ENCODE peak calls at places on chromosomes 5 and 9, in eight cellular contexts. Z is heart left ventricle, T is Caco-2, D is tibial nerve, Q is AG10803, P is AG04450, U is cardiac muscle cell, J is H9. C is an unnamed sample.

GRCh38 chr9:13575558-13575957 is 296.1 kb upstream of the MPDZ start:
- DNase-seq in D (no peak), Z (peak; percentile 41), Q (no peak), U (no peak), T (no peak), J (no peak), P (no peak), C (no peak)

GRCh38 chr5:57539281-57539701 is 56.7 kb upstream of the ACTBL2 start:
- DNase-seq in T (no peak), U (no peak), P (peak; percentile 58), J (no peak), Z (no peak), D (no peak), Q (peak; percentile 80), C (no peak)

GRCh38 chr5:148290271-148291195 is 21.7 kb upstream of the SPINK7 start:
- DNase-seq in P (no peak), Z (no peak), U (peak; percentile 59), Q (peak; percentile 3), T (no peak), D (no peak), J (peak; percentile 53), C (no peak)

GRCh38 chr9:135512241-135512603 is 9.0 kb upstream of the LCN1 start:
- DNase-seq in D (no peak), J (peak; percentile 10), T (peak; percentile 7), P (no peak), Z (no peak), U (no peak), Q (no peak), C (no peak)

GRCh38 chr5:10353241-10354047 is at the start of gene MARCHF6:
- DNase-seq in Q (peak; percentile 88), T (peak; percentile 98), U (peak; percentile 98), Z (peak; percentile 95), D (peak; percentile 90), P (peak; percentile 66), J (peak; percentile 96), C (peak; percentile 95)

GRCh38 chr5:1086137-1086536 is 25.7 kb downstream of the SLC12A7 start:
- DNase-seq in Q (no peak), P (no peak), T (no peak), U (no peak), Z (no peak), J (no peak), D (no peak), C (no peak)

GRCh38 chr5:136040746-136041415 is 12.1 kb downstream of the TGFBI start:
- DNase-seq in Z (no peak), T (no peak), P (no peak), Q (no peak), J (no peak), U (no peak), D (no peak), C (no peak)

GRCh38 chr9:80874276-80874675 is 815.1 kb downstream of the TLE1 start:
- DNase-seq in Q (peak; percentile 62), T (no peak), Z (no peak), J (no peak), P (peak; percentile 41), U (no peak), D (no peak), C (no peak)

GRCh38 chr5:38650540-38651275 is 94.3 kb upstream of the LIFR start:
- DNase-seq in U (no peak), Q (no peak), J (peak; percentile 34), Z (no peak), P (no peak), D (no peak), T (no peak), C (no peak)

GRCh38 chr5:167511276-167511675 is 780.2 kb upstream of the WWC1 start:
- DNase-seq in U (no peak), P (no peak), J (peak; percentile 37), Z (no peak), T (no peak), Q (no peak), D (no peak), C (no peak)

GRCh38 chr5:157611571-157612067 is 36.0 kb upstream of the ADAM19 start:
- DNase-seq in T (no peak), J (no peak), U (peak; percentile 6), D (no peak), P (no peak), Q (no peak), Z (no peak), C (no peak)

GRCh38 chr9:126374366-126374781 is 47.7 kb downstream of the MVB12B start:
- DNase-seq in P (no peak), J (no peak), D (no peak), T (no peak), Z (no peak), U (peak; percentile 23), Q (no peak), C (no peak)

GRCh38 chr9:96566401-96567202 is 53.0 kb downstream of the CDC14B start:
- DNase-seq in T (peak; percentile 98), Q (peak; percentile 56), U (peak; percentile 81), D (peak; percentile 69), P (no peak), J (peak; percentile 89), Z (peak; percentile 77), C (peak; percentile 49)

GRCh38 chr9:35914307-35914807 is 5.1 kb downstream of the SPAAR start:
- DNase-seq in U (peak; percentile 86), P (no peak), Z (peak; percentile 93), J (peak; percentile 72), Q (peak; percentile 31), D (no peak), T (peak; percentile 86), C (peak; percentile 28)

GRCh38 chr9:76022317-76022716 is 131.8 kb downstream of the PCSK5 start:
- DNase-seq in T (no peak), U (no peak), Z (no peak), J (no peak), D (no peak), P (no peak), Q (no peak), C (no peak)

GRCh38 chr9:126802343-126803059 is 2.3 kb upstream of the ZBTB43 start:
- DNase-seq in J (no peak), D (no peak), T (no peak), P (no peak), Z (no peak), U (no peak), Q (no peak), C (no peak)

GRCh38 chr9:22529426-22530199 is 83.0 kb downstream of the DMRTA1 start:
- DNase-seq in P (no peak), Q (no peak), D (no peak), U (no peak), Z (no peak), J (no peak), T (no peak), C (no peak)

GRCh38 chr5:88836195-88836838 is 46.7 kb downstream of the MEF2C start:
- DNase-seq in D (no peak), Q (no peak), T (no peak), J (no peak), P (no peak), U (peak; percentile 68), Z (peak; percentile 62), C (no peak)

GRCh38 chr9:114434878-114435311 is 47.1 kb upstream of the AKNA start:
- DNase-seq in T (peak; percentile 41), D (no peak), J (peak; percentile 63), U (peak; percentile 50), Z (no peak), Q (peak; percentile 31), P (no peak), C (no peak)
- TF ChIP-seq CTCF in T (peak; percentile 70), D (no peak), J (peak; percentile 79), U (peak; percentile 77), Z (peak; percentile 44), Q (peak; percentile 79), P (peak; percentile 75), C (peak; percentile 65)

GRCh38 chr5:78648359-78649219 is at the start of gene LHFPL2:
- DNase-seq in Q (peak; percentile 61), T (peak; percentile 74), P (no peak), Z (peak; percentile 85), J (peak; percentile 69), U (peak; percentile 92), D (peak; percentile 63), C (peak; percentile 76)
- TF ChIP-seq CTCF in Q (no peak), T (no peak), P (no peak), Z (no peak), J (no peak), U (no peak), D (peak; percentile 35), C (peak; percentile 7)

GRCh38 chr5:53913941-53914340 is 353.5 kb downstream of the NDUFS4 start:
- DNase-seq in D (no peak), Q (no peak), J (no peak), U (no peak), T (no peak), Z (no peak), P (no peak), C (no peak)

GRCh38 chr5:53922508-53923498 is 362.4 kb downstream of the NDUFS4 start:
- DNase-seq in P (no peak), Z (no peak), Q (no peak), D (no peak), J (no peak), U (no peak), T (no peak), C (no peak)

GRCh38 chr5:53915120-53915519 is 354.7 kb downstream of the NDUFS4 start:
- DNase-seq in Z (no peak), Q (no peak), J (no peak), U (no peak), D (no peak), T (no peak), P (no peak), C (no peak)

DNA sequence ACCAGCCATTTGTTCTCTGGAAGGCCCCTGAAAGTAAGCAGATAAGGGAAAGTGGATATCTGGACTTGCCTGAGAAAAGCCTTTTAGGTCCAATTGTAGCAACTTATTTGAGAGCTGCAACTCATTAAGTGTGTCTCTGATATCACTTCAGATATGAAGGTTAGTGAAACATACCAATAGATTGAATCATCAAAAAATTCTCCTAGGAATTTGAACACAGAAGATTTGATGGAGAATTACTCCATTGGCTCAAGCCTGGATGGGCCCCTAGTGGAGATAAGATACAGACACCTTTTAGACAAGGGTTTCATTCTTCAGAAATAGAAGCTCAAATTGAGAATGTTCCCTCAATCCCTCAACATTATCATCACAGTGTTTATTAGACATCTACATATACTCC is 356.7 kb downstream of the NDUFS4 start:
- DNase-seq in J (no peak), Q (peak; percentile 60), D (no peak), P (no peak), T (no peak), U (no peak), Z (no peak), C (no peak)
- TF ChIP-seq CTCF in J (peak; percentile 51), Q (peak; percentile 63), D (no peak), P (peak; percentile 54), T (peak; percentile 28), U (no peak), Z (no peak), C (peak; percentile 6)

GRCh38 chr9:72958485-72959266 is 5.8 kb upstream of the ALDH1A1 start:
- DNase-seq in Z (no peak), U (no peak), J (peak; percentile 43), T (no peak), P (no peak), D (no peak), Q (no peak), C (no peak)

GRCh38 chr9:72954431-72955420 is 1.9 kb upstream of the ALDH1A1 start:
- DNase-seq in D (peak; percentile 15), Z (no peak), J (no peak), P (no peak), T (no peak), U (no peak), Q (peak; percentile 86), C (no peak)

DNA sequence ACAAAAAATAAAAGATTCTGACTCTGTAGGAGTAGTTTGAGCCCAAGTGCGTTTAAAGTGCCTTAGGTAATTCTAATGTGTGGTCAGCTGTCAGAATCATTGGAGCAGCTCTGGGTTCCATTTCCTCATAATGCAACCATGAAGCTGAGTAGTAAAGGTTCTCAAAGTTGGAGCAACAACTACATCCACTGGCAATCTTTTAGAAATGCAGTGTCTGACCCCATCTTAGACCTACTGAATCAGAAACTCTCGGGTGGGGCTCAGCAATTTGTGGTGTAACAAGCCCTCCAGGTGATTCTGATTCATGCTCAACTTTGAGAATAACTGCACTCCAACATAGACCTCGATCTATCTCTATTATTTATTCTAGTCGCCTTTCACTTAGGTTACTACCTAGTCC is 7.6 kb upstream of the ALDH1A1 start:
- DNase-seq in T (no peak), P (no peak), Q (peak; percentile 9), D (no peak), Z (no peak), J (no peak), U (no peak), C (no peak)
- TF ChIP-seq CTCF in T (no peak), P (no peak), Q (no peak), D (no peak), Z (no peak), J (no peak), U (peak; percentile 19), C (no peak)

C was measured in progenitor cell of endocrine pancreas.